ENCODE peak calls at places on chromosomes 12 and 14, in six cellular contexts. One of them, this sample, is unnamed.

GRCh38 chr14:73176673-73177072 is 40.4 kb downstream of the PSEN1 start:
- DNase-seq in RPMI8226: no peak
- DNase-seq in PC-3: no peak
- DNase-seq in KG1: no peak
- DNase-seq in left ventricle myocardium inferior: no peak
- DNase-seq in SK-MEL-5: no peak
- DNase-seq in this sample: no peak

GRCh38 chr12:47307680-47308399 is 228.1 kb upstream of the AMIGO2 start:
- DNase-seq in SK-MEL-5: peak; percentile 83
- DNase-seq in KG1: peak; percentile 50
- DNase-seq in PC-3: peak; percentile 84
- DNase-seq in RPMI8226: peak; percentile 44
- DNase-seq in left ventricle myocardium inferior: no peak
- DNase-seq in this sample: peak; percentile 32

GRCh38 chr14:103495854-103496253 is 26.8 kb downstream of the CKB start:
- DNase-seq in left ventricle myocardium inferior: no peak
- DNase-seq in SK-MEL-5: no peak
- DNase-seq in PC-3: no peak
- DNase-seq in RPMI8226: no peak
- DNase-seq in KG1: no peak
- DNase-seq in this sample: no peak

GRCh38 chr12:109130755-109131521 is 14.6 kb downstream of the ACACB start:
- DNase-seq in KG1: no peak
- DNase-seq in RPMI8226: peak; percentile 29
- DNase-seq in PC-3: no peak
- DNase-seq in SK-MEL-5: no peak
- DNase-seq in left ventricle myocardium inferior: peak; percentile 81
- DNase-seq in this sample: no peak

GRCh38 chr14:84087986-84088531 is 1441.9 kb upstream of the FLRT2 start:
- DNase-seq in PC-3: no peak
- DNase-seq in RPMI8226: no peak
- DNase-seq in KG1: no peak
- DNase-seq in left ventricle myocardium inferior: no peak
- DNase-seq in SK-MEL-5: no peak
- DNase-seq in this sample: no peak

GRCh38 chr14:92439551-92440344 is 73.8 kb upstream of the RIN3 start:
- DNase-seq in SK-MEL-5: no peak
- DNase-seq in KG1: no peak
- DNase-seq in PC-3: no peak
- DNase-seq in RPMI8226: peak; percentile 55
- DNase-seq in left ventricle myocardium inferior: peak; percentile 66
- DNase-seq in this sample: no peak

GRCh38 chr14:63986789-63987533 is 134.2 kb downstream of the SYNE2 start:
- DNase-seq in KG1: no peak
- DNase-seq in RPMI8226: no peak
- DNase-seq in left ventricle myocardium inferior: no peak
- DNase-seq in PC-3: peak; percentile 19
- DNase-seq in SK-MEL-5: peak; percentile 88
- DNase-seq in this sample: peak; percentile 93

GRCh38 chr12:76881152-76881551 is 2.3 kb upstream of the CSRP2 start:
- DNase-seq in PC-3: no peak
- DNase-seq in KG1: no peak
- DNase-seq in RPMI8226: no peak
- DNase-seq in SK-MEL-5: no peak
- DNase-seq in left ventricle myocardium inferior: no peak
- DNase-seq in this sample: no peak

GRCh38 chr12:110015132-110015531 is 15.9 kb downstream of the ANKRD13A start:
- DNase-seq in PC-3: no peak
- DNase-seq in left ventricle myocardium inferior: no peak
- DNase-seq in SK-MEL-5: no peak
- DNase-seq in KG1: peak; percentile 18
- DNase-seq in RPMI8226: no peak
- DNase-seq in this sample: no peak

GRCh38 chr14:73759714-73760597 is 45.8 kb upstream of the PNMA1 start:
- DNase-seq in left ventricle myocardium inferior: peak; percentile 97
- DNase-seq in SK-MEL-5: peak; percentile 88
- DNase-seq in PC-3: peak; percentile 98
- DNase-seq in KG1: peak; percentile 88
- DNase-seq in RPMI8226: peak; percentile 93
- DNase-seq in this sample: peak; percentile 88

GRCh38 chr12:80422549-80422948 is 21.5 kb upstream of the PTPRQ start:
- DNase-seq in RPMI8226: no peak
- DNase-seq in left ventricle myocardium inferior: no peak
- DNase-seq in PC-3: no peak
- DNase-seq in SK-MEL-5: no peak
- DNase-seq in KG1: no peak
- DNase-seq in this sample: no peak

GRCh38 chr14:57865450-57866198 is at the start of gene SLC35F4:
- DNase-seq in RPMI8226: peak; percentile 43
- DNase-seq in KG1: no peak
- DNase-seq in left ventricle myocardium inferior: no peak
- DNase-seq in PC-3: no peak
- DNase-seq in SK-MEL-5: no peak
- DNase-seq in this sample: no peak

GRCh38 chr12:12868836-12869235 is 22.5 kb upstream of the GPRC5A start:
- DNase-seq in left ventricle myocardium inferior: no peak
- DNase-seq in KG1: no peak
- DNase-seq in SK-MEL-5: no peak
- DNase-seq in RPMI8226: no peak
- DNase-seq in PC-3: no peak
- DNase-seq in this sample: no peak

GRCh38 chr12:75977952-75978671 is 53.5 kb downstream of the PHLDA1 start:
- DNase-seq in RPMI8226: peak; percentile 87
- DNase-seq in left ventricle myocardium inferior: no peak
- DNase-seq in SK-MEL-5: peak; percentile 99
- DNase-seq in PC-3: peak; percentile 99
- DNase-seq in KG1: peak; percentile 57
- DNase-seq in this sample: peak; percentile 95

GRCh38 chr14:104677506-104678332 is 11.7 kb upstream of the INF2 start:
- DNase-seq in RPMI8226: peak; percentile 49
- DNase-seq in PC-3: peak; percentile 63
- DNase-seq in SK-MEL-5: no peak
- DNase-seq in KG1: peak; percentile 67
- DNase-seq in left ventricle myocardium inferior: peak; percentile 82
- DNase-seq in this sample: peak; percentile 61

GRCh38 chr14:51507556-51508511 is 143.9 kb upstream of the FRMD6 start:
- DNase-seq in left ventricle myocardium inferior: peak; percentile 66
- DNase-seq in RPMI8226: no peak
- DNase-seq in PC-3: no peak
- DNase-seq in KG1: no peak
- DNase-seq in SK-MEL-5: peak; percentile 96
- DNase-seq in this sample: peak; percentile 92

GRCh38 chr14:91595736-91596135 is 85.6 kb upstream of the PPP4R3A start:
- DNase-seq in PC-3: no peak
- DNase-seq in SK-MEL-5: no peak
- DNase-seq in KG1: no peak
- DNase-seq in RPMI8226: no peak
- DNase-seq in left ventricle myocardium inferior: no peak
- DNase-seq in this sample: no peak

GRCh38 chr14:88682495-88683114 is 110.1 kb downstream of the EML5 start:
- DNase-seq in left ventricle myocardium inferior: no peak
- DNase-seq in PC-3: no peak
- DNase-seq in RPMI8226: peak; percentile 5
- DNase-seq in KG1: no peak
- DNase-seq in SK-MEL-5: no peak
- DNase-seq in this sample: no peak

GRCh38 chr14:29175706-29176105 is 409.1 kb downstream of the FOXG1 start:
- DNase-seq in KG1: no peak
- DNase-seq in RPMI8226: no peak
- DNase-seq in PC-3: no peak
- DNase-seq in SK-MEL-5: no peak
- DNase-seq in left ventricle myocardium inferior: no peak
- DNase-seq in this sample: no peak

GRCh38 chr12:54173066-54173726 is 15.6 kb downstream of the SMUG1 start:
- DNase-seq in left ventricle myocardium inferior: peak; percentile 40
- DNase-seq in PC-3: peak; percentile 58
- DNase-seq in RPMI8226: peak; percentile 70
- DNase-seq in SK-MEL-5: no peak
- DNase-seq in KG1: no peak
- DNase-seq in this sample: no peak

GRCh38 chr14:67668559-67668958 is 5.9 kb downstream of the VTI1B start:
- DNase-seq in SK-MEL-5: no peak
- DNase-seq in RPMI8226: peak; percentile 23
- DNase-seq in left ventricle myocardium inferior: no peak
- DNase-seq in KG1: no peak
- DNase-seq in PC-3: no peak
- DNase-seq in this sample: no peak

GRCh38 chr14:59278111-59278510 is 89.6 kb downstream of the DAAM1 start:
- DNase-seq in PC-3: peak; percentile 100
- DNase-seq in RPMI8226: no peak
- DNase-seq in SK-MEL-5: peak; percentile 98
- DNase-seq in left ventricle myocardium inferior: no peak
- DNase-seq in KG1: no peak
- DNase-seq in this sample: peak; percentile 89

GRCh38 chr12:108918960-108919642 is 39.2 kb downstream of the DAO start:
- DNase-seq in left ventricle myocardium inferior: no peak
- DNase-seq in KG1: no peak
- DNase-seq in SK-MEL-5: no peak
- DNase-seq in PC-3: no peak
- DNase-seq in RPMI8226: no peak
- DNase-seq in this sample: no peak

GRCh38 chr14:92916201-92916600 is 6.7 kb upstream of the CHGA start:
- DNase-seq in SK-MEL-5: no peak
- DNase-seq in KG1: no peak
- DNase-seq in PC-3: no peak
- DNase-seq in RPMI8226: no peak
- DNase-seq in left ventricle myocardium inferior: no peak
- DNase-seq in this sample: no peak

This sample was measured in COLO829.